ENCODE peak calls at places on chromosome 14, in eight cellular contexts. B, Z, M, A, D, G, J and W are unnamed samples.

GRCh38 chr14:24848427-24848826 is 201.5 kb downstream of the STXBP6 start:
- DNase-seq in G (peak; percentile 71), Z (no peak), B (no peak), J (peak; percentile 4), M (no peak), A (no peak), D (no peak), W (no peak)

GRCh38 chr14:51310453-51311074 is 70.5 kb downstream of the TMX1 start:
- DNase-seq in M (no peak), D (no peak), Z (no peak), G (no peak), B (peak; percentile 82), A (no peak), J (no peak), W (no peak)

GRCh38 chr14:65252471-65253255 is 150.3 kb upstream of the MAX start:
- DNase-seq in M (no peak), Z (no peak), G (no peak), A (no peak), B (no peak), J (no peak), D (no peak), W (no peak)

GRCh38 chr14:79732911-79733310 is 478.4 kb downstream of the DIO2 start:
- DNase-seq in J (no peak), B (no peak), Z (no peak), G (peak; percentile 87), D (no peak), A (no peak), M (no peak), W (no peak)

GRCh38 chr14:61700104-61700886 is 5.0 kb downstream of the HIF1A start:
- DNase-seq in J (no peak), Z (no peak), D (no peak), B (no peak), G (no peak), A (no peak), M (no peak), W (no peak)

GRCh38 chr14:92040431-92041040 is 677 bp upstream of the TRIP11 start:
- DNase-seq in D (no peak), Z (no peak), M (peak; percentile 10), A (peak; percentile 38), J (peak; percentile 11), G (peak; percentile 33), B (peak; percentile 70), W (peak; percentile 42)

GRCh38 chr14:36514278-36515104 is 5.5 kb downstream of the NKX2-1 start:
- DNase-seq in D (no peak), M (no peak), B (peak; percentile 87), G (no peak), Z (no peak), J (no peak), A (no peak), W (no peak)

GRCh38 chr14:104865631-104866441 is 768 bp downstream of the CEP170B start:
- DNase-seq in M (no peak), J (peak; percentile 36), A (no peak), D (no peak), Z (no peak), B (no peak), G (peak; percentile 79), W (peak; percentile 17)

GRCh38 chr14:28381656-28382055 is 384.9 kb upstream of the FOXG1 start:
- DNase-seq in D (no peak), Z (no peak), B (no peak), A (no peak), M (no peak), G (no peak), J (no peak), W (no peak)

GRCh38 chr14:104290756-104291122 is 152.4 kb downstream of the KIF26A start:
- DNase-seq in J (no peak), B (no peak), G (no peak), M (no peak), Z (no peak), D (no peak), A (no peak), W (no peak)

GRCh38 chr14:78519863-78520262 is 349.7 kb downstream of the NRXN3 start:
- DNase-seq in J (peak; percentile 18), M (no peak), D (no peak), G (peak; percentile 17), A (no peak), B (no peak), Z (peak; percentile 2), W (no peak)

GRCh38 chr14:20631821-20632389 is 9.6 kb downstream of the OR6S1 start:
- DNase-seq in D (no peak), Z (no peak), B (no peak), J (peak; percentile 51), M (no peak), A (no peak), G (peak; percentile 77), W (peak; percentile 33)